ENCODE peak calls at places on chromosomes 5 and 9, in five cellular contexts. C is tibial artery, F is IMR-90, B is upper lobe of right lung, W is astrocyte. J is an unnamed sample. For H3K27me3, the result is how much of the 10 kb centered on the place peaks cover.

GRCh38 chr5:37494756-37495155 is 115.6 kb downstream of the WDR70 start:
- DNase-seq in C (no peak), F (no peak), B (no peak), W (no peak), J (no peak)

GRCh38 chr5:38979535-38979934 is 94.7 kb downstream of the RICTOR start:
- DNase-seq in C (no peak), F (no peak), B (no peak), W (no peak), J (no peak)

GRCh38 chr5:118726891-118727290 is 261.5 kb downstream of the DTWD2 start:
- DNase-seq in C (no peak), F (no peak), B (no peak), W (no peak), J (no peak)

GRCh38 chr5:157222506-157223230 is 42.0 kb downstream of the ITK start:
- DNase-seq in C (no peak), F (peak), B (no peak), W (peak), J (no peak)

GRCh38 chr5:40486437-40487270 is 193.1 kb upstream of the PTGER4 start:
- DNase-seq in C (no peak), F (peak), B (no peak), W (peak), J (peak)

GRCh38 chr9:121573717-121574485 is 74.3 kb upstream of the GGTA1 start:
- DNase-seq in C (no peak), F (no peak), B (no peak), W (no peak), J (no peak)

GRCh38 chr5:73955447-73955846 is 329.5 kb downstream of the ARHGEF28 start:
- DNase-seq in C (no peak), F (no peak), B (no peak), W (peak), J (no peak)

GRCh38 chr5:17227868-17228267 is 10.4 kb downstream of the BASP1 start:
- DNase-seq in C (no peak), F (no peak), B (no peak), W (no peak), J (no peak)

GRCh38 chr9:83477571-83477970 is 60.6 kb downstream of the FRMD3 start:
- DNase-seq in C (no peak), F (no peak), B (no peak), W (peak), J (peak)

GRCh38 chr9:73219985-73220626 is 68.4 kb downstream of the ANXA1 start:
- DNase-seq in C (no peak), F (peak), B (no peak), W (peak), J (no peak)

DNA sequence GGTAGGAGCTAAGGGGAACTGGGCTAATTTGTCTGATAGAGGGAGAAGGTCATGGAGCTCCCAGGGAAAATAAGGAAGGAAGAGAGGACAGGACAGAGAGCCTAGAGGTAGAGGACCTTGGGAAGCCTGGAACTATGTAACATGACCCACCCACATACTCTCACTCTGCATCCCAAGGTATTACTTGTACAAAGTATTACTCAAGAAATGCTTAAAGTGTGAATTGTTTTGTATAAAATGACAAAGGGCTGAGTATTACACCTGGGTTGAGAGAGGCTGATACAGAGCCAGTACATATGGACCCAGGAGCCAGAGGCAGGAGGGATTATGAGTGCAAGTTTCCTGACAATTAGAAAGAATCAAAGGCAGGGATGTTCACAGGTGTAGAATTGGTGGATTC is 80.5 kb upstream of the ANKRD55 start:
- DNase-seq in C (no peak), F (no peak), B (no peak), W (no peak), J (no peak)
- H3K27ac ChIP-seq in C (no peak), F (no peak), B (no peak), W (no peak), J (no peak)

DNA sequence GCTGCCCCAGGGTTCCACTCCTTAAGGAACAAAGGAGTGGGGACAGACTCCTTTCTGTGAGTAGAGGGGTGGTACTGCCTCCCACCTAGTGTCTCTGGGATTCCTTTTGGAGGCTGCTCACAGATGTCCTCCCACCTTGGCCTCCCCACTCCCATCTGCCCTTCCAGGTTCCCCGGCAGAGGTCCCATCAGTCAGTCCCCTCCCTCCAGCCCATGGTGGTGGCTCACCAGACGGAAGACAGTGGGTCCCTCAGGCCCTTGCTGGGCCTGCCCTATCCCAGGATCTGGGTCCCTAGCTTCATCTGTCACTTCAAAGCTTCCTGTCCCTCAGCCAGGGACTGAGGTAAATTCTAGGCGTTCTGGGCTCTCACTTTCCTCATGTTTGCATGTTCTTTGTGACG is 35.6 kb upstream of the NEK6 start:
- DNase-seq in C (no peak), F (no peak), B (no peak), W (no peak), J (no peak)
- H3K4me3 ChIP-seq in C (no peak), F (no peak), B (no peak), W (no peak), J (no peak)

DNA sequence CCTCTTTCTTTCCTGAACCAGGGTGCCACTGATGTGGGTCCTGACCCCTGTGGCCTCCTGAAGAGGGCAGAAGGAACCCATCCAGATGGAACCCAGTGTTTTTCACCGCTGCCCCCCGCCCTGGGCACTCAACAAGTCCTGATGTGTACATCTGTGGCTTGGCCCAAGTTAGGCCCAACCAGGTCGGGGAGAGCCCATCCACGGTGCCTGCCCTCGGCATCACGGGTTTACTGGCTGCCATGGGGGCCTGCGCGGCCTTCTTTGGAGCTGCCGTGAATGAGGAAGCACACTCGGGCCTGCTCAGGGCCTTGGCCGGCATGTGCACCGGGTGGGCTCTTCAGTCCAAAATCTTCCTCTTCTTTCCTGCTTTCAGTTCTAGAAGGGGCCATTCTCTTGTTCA is 5.8 kb downstream of the ECSCR start:
- DNase-seq in C (no peak), F (no peak), B (no peak), W (no peak), J (no peak)
- H3K27me3 ChIP-seq in C (under half), F (under half), B (under half), W (under half), J (under half)

GRCh38 chr5:150598821-150599273 is 41.6 kb upstream of the SYNPO start:
- DNase-seq in C (no peak), F (no peak), B (peak), W (no peak), J (peak)
- H3K27ac ChIP-seq in C (peak), F (no peak), B (no peak), W (no peak), J (peak)

GRCh38 chr5:154473581-154474266 is 4.3 kb downstream of the HAND1 start:
- DNase-seq in C (no peak), F (no peak), B (no peak), W (no peak), J (no peak)

GRCh38 chr5:154476343-154477213 is 1.4 kb downstream of the HAND1 start:
- DNase-seq in C (no peak), F (no peak), B (no peak), W (no peak), J (no peak)

GRCh38 chr5:154474267-154474956 is 3.6 kb downstream of the HAND1 start:
- DNase-seq in C (no peak), F (no peak), B (no peak), W (no peak), J (no peak)

GRCh38 chr5:154475613-154476342 is 2.2 kb downstream of the HAND1 start:
- DNase-seq in C (no peak), F (no peak), B (no peak), W (no peak), J (no peak)

DNA sequence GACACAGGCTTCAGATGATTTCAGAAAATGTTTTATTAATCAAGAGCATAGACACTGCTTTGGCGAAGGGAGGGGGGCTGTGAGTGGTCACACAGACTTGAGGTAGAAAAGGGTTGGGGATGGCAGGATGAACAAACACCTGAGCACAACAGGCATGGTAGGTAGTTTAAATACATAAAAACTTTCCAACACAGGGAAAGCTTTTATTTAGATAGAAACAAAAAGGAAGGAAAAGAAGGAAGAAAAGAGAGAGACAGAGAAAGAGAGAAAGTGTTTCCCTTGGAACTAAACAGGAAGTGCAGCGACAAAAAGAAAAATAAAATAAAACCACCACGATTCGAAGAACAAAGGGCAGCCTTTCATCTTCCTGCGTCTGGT is 3.1 kb downstream of the HAND1 start:
- DNase-seq in C (no peak), F (no peak), B (no peak), W (no peak), J (no peak)
- H3K4me3 ChIP-seq in C (no peak), F (no peak), B (no peak), W (no peak), J (no peak)

DNA sequence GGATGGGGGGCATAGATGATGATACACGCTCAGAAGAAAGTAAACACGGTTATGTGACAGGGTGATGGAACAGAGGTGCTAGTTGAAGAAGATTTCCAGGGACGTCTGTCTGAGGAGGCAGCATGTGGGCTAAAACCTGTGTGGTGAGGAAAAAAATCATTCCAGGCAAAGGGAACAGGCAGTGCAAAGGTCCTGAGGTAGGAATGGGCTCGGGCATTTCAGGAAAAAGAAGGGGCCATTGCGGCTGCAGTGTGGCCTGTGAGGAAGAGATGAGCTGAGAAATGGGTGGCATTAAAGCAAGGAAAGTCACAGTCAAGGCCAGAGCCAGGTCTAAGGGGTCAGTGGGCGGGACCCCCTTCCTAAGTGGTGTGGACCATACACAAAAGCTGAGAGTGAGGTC is 18.2 kb downstream of the TSPAN17 start:
- DNase-seq in C (no peak), F (no peak), B (no peak), W (no peak), J (no peak)
- H3K27me3 ChIP-seq in C (half or more), F (under half), B (under half), W (under half), J (under half)

GRCh38 chr9:20508242-20508641 is 114.1 kb downstream of the MLLT3 start:
- DNase-seq in C (no peak), F (no peak), B (no peak), W (no peak), J (no peak)
- H3K27ac ChIP-seq in C (no peak), F (no peak), B (no peak), W (no peak), J (no peak)

GRCh38 chr5:1881273-1881586 is 1.5 kb downstream of the IRX4 start:
- DNase-seq in C (no peak), F (no peak), B (no peak), W (no peak), J (no peak)
- H3K4me3 ChIP-seq in C (no peak), F (no peak), B (no peak), W (no peak), J (no peak)

GRCh38 chr9:110728058-110728457 is 59.5 kb downstream of the MUSK start:
- DNase-seq in C (no peak), F (no peak), B (no peak), W (no peak), J (peak)
- H3K27me3 ChIP-seq in C (under half), F (under half), B (under half), W (under half), J (under half)

GRCh38 chr5:1212881-1213280 is 11.5 kb downstream of the SLC6A19 start:
- DNase-seq in C (no peak), F (no peak), B (no peak), W (no peak), J (no peak)
- H3K27ac ChIP-seq in C (no peak), F (no peak), B (no peak), W (no peak), J (no peak)

J was measured in SJCRH30.